ENCODE peak calls at places on chromosomes 7 and 10, in five cellular contexts. O, C, S, X and J are unnamed samples.

GRCh38 chr10:100791254-100792058 is 46.1 kb downstream of the PAX2 start:
- DNase-seq in O (no peak), C (no peak), S (no peak), X (no peak), J (no peak)

GRCh38 chr7:107505997-107506682 is 36.3 kb downstream of the GPR22 start:
- DNase-seq in O (no peak), C (no peak), S (no peak), X (no peak), J (peak; percentile 91)

GRCh38 chr10:86365346-86366032 is 1.1 kb downstream of the GRID1 start:
- DNase-seq in O (no peak), C (no peak), S (no peak), X (no peak), J (no peak)

GRCh38 chr7:136018104-136018503 is 40.9 kb upstream of the MTPN start:
- DNase-seq in O (no peak), C (peak; percentile 12), S (no peak), X (no peak), J (peak; percentile 60)

GRCh38 chr7:100141554-100141949 is 7.2 kb upstream of the LAMTOR4 start:
- DNase-seq in O (no peak), C (no peak), S (no peak), X (no peak), J (no peak)

GRCh38 chr7:93958216-93958615 is 36.7 kb downstream of the GNG11 start:
- DNase-seq in O (no peak), C (no peak), S (no peak), X (peak; percentile 12), J (peak; percentile 52)

GRCh38 chr10:68074404-68074774 is 694 bp downstream of the HERC4 start:
- DNase-seq in O (no peak), C (no peak), S (no peak), X (no peak), J (no peak)

GRCh38 chr10:129963831-129964501 is at the start of gene EBF3:
- DNase-seq in O (no peak), C (peak; percentile 75), S (peak; percentile 85), X (peak; percentile 57), J (no peak)

GRCh38 chr10:68052463-68052862 is 22.6 kb downstream of the HERC4 start:
- DNase-seq in O (no peak), C (peak; percentile 36), S (no peak), X (no peak), J (peak; percentile 69)

GRCh38 chr7:37421820-37422219 is 26.8 kb downstream of the ELMO1 start:
- DNase-seq in O (no peak), C (peak; percentile 4), S (no peak), X (no peak), J (no peak)

GRCh38 chr7:48209004-48209600 is 37.8 kb downstream of the ABCA13 start:
- DNase-seq in O (no peak), C (no peak), S (no peak), X (no peak), J (peak; percentile 15)

GRCh38 chr7:45126920-45127319 is 15.4 kb upstream of the TBRG4 start:
- DNase-seq in O (no peak), C (no peak), S (no peak), X (no peak), J (no peak)

GRCh38 chr7:126700807-126701604 is 551.7 kb downstream of the GRM8 start:
- DNase-seq in O (no peak), C (peak; percentile 90), S (peak; percentile 65), X (peak; percentile 88), J (peak; percentile 98)

GRCh38 chr10:60434418-60435046 is 44.9 kb upstream of the ANK3 start:
- DNase-seq in O (no peak), C (peak; percentile 64), S (peak; percentile 45), X (peak; percentile 62), J (peak; percentile 64)

GRCh38 chr10:69333205-69333604 is 54.9 kb downstream of the HK1 start:
- DNase-seq in O (no peak), C (peak; percentile 63), S (no peak), X (peak; percentile 49), J (peak; percentile 74)

GRCh38 chr10:131663411-131663810 is 237.4 kb upstream of the PPP2R2D start:
- DNase-seq in O (no peak), C (no peak), S (no peak), X (no peak), J (no peak)

GRCh38 chr7:50069613-50070012 is 23.4 kb downstream of the ZPBP start:
- DNase-seq in O (no peak), C (peak; percentile 23), S (no peak), X (peak; percentile 13), J (peak; percentile 22)

GRCh38 chr7:91789086-91789485 is 91.4 kb downstream of the MTERF1 start:
- DNase-seq in O (no peak), C (peak; percentile 24), S (no peak), X (no peak), J (no peak)

GRCh38 chr10:114307731-114308130 is 68.7 kb downstream of the VWA2 start:
- DNase-seq in O (no peak), C (no peak), S (no peak), X (no peak), J (no peak)

GRCh38 chr7:119761776-119762175 is 511.2 kb upstream of the KCND2 start:
- DNase-seq in O (no peak), C (no peak), S (no peak), X (no peak), J (no peak)

GRCh38 chr10:49289480-49289879 is 9.5 kb upstream of the C10orf71 start:
- DNase-seq in O (no peak), C (no peak), S (no peak), X (no peak), J (no peak)

GRCh38 chr7:55423277-55423711 is 58.2 kb downstream of the LANCL2 start:
- DNase-seq in O (no peak), C (peak; percentile 59), S (no peak), X (peak; percentile 70), J (peak; percentile 17)

GRCh38 chr7:79790863-79791262 is 337.4 kb upstream of the MAGI2 start:
- DNase-seq in O (no peak), C (no peak), S (no peak), X (no peak), J (peak; percentile 8)

GRCh38 chr10:123878666-123879311 is 12.8 kb downstream of the CPXM2 start:
- DNase-seq in O (no peak), C (peak; percentile 65), S (no peak), X (peak; percentile 46), J (no peak)

GRCh38 chr10:26790596-26790995 is 70.2 kb downstream of the ABI1 start:
- DNase-seq in O (no peak), C (no peak), S (no peak), X (peak; percentile 43), J (peak; percentile 48)

GRCh38 chr7:85068796-85069195 is 118.1 kb downstream of the SEMA3D start:
- DNase-seq in O (no peak), C (peak; percentile 73), S (no peak), X (peak; percentile 58), J (peak; percentile 85)

GRCh38 chr10:34015700-34016099 is 681.2 kb upstream of the NRP1 start:
- DNase-seq in O (no peak), C (no peak), S (no peak), X (no peak), J (peak; percentile 87)

GRCh38 chr10:15419279-15419874 is 48.3 kb upstream of the FAM171A1 start:
- DNase-seq in O (no peak), C (peak; percentile 37), S (peak; percentile 42), X (peak; percentile 37), J (peak; percentile 40)

GRCh38 chr10:44958196-44958896 is 1.3 kb upstream of the RASSF4 start:
- DNase-seq in O (no peak), C (peak; percentile 46), S (no peak), X (peak; percentile 67), J (peak; percentile 84)

GRCh38 chr10:119167041-119167440 is 1.5 kb upstream of the SFXN4 start:
- DNase-seq in O (no peak), C (no peak), S (no peak), X (no peak), J (no peak)

GRCh38 chr7:11910253-11910652 is 78.3 kb upstream of the THSD7A start:
- DNase-seq in O (no peak), C (no peak), S (no peak), X (no peak), J (no peak)

GRCh38 chr7:66224171-66224773 is 19.1 kb downstream of the TPST1 start:
- DNase-seq in O (no peak), C (no peak), S (no peak), X (no peak), J (peak; percentile 86)

GRCh38 chr7:105153531-105153930 is 139.5 kb downstream of the KMT2E start:
- DNase-seq in O (no peak), C (no peak), S (no peak), X (no peak), J (no peak)

GRCh38 chr7:73768661-73769480 is 1.2 kb downstream of the CLDN3 start:
- DNase-seq in O (no peak), C (no peak), S (no peak), X (no peak), J (no peak)

GRCh38 chr7:86643478-86644281 is at the start of gene GRM3:
- DNase-seq in O (no peak), C (no peak), S (peak; percentile 59), X (no peak), J (no peak)

GRCh38 chr7:195830-196128 is 3.4 kb downstream of the FAM20C start:
- DNase-seq in O (no peak), C (no peak), S (no peak), X (no peak), J (no peak)

GRCh38 chr10:110508806-110509544 is 11.3 kb downstream of the DUSP5 start:
- DNase-seq in O (no peak), C (no peak), S (no peak), X (no peak), J (no peak)